ENCODE peak calls at places on chromosomes 11 and 22, in five cellular contexts. F is aorta, I is mucosa of descending colon, M is HCT116, S is pancreas. D is an unnamed sample. For H3K9me3, the result is how much of the 10 kb centered on the place peaks cover.

GRCh38 chr11:8732276-8732675 is 49.7 kb downstream of the RPL27A start:
- ATAC-seq in I (peak), M (no peak), F (peak), S (peak), D (peak)

GRCh38 chr11:44445500-44446340 is 119.7 kb upstream of the CD82 start:
- ATAC-seq in M (peak), S (no peak), I (no peak), F (no peak), D (no peak)

GRCh38 chr22:22910272-22911240 is 22.9 kb downstream of the IGLL5 start:
- ATAC-seq in I (no peak), S (no peak), F (no peak), M (no peak), D (no peak)

GRCh38 chr11:14393889-14394288 is 34.9 kb upstream of the RRAS2 start:
- ATAC-seq in I (no peak), F (no peak), S (no peak), M (no peak), D (no peak)

GRCh38 chr11:71238285-71238875 is 14.0 kb downstream of the SHANK2 start:
- ATAC-seq in I (no peak), F (no peak), M (no peak), S (no peak), D (no peak)

GRCh38 chr11:58433638-58434203 is 5.8 kb upstream of the OR5B2 start:
- ATAC-seq in I (no peak), F (no peak), M (no peak), S (no peak), D (no peak)

GRCh38 chr11:118892964-118893363 is 9.3 kb downstream of the CXCR5 start:
- ATAC-seq in F (no peak), M (no peak), I (no peak), S (no peak), D (no peak)

GRCh38 chr11:130850185-130850944 is 65.9 kb downstream of the SNX19 start:
- ATAC-seq in S (no peak), I (no peak), M (no peak), F (no peak), D (no peak)

GRCh38 chr11:68014157-68014965 is 4.2 kb downstream of the ALDH3B1 start:
- ATAC-seq in I (peak), S (no peak), M (peak), F (no peak), D (no peak)

GRCh38 chr22:29882716-29883044 is 294 bp upstream of the MTMR3 start:
- ATAC-seq in F (no peak), M (no peak), S (no peak), I (no peak), D (no peak)

GRCh38 chr22:43433451-43433850 is 21.6 kb downstream of the MPPED1 start:
- ATAC-seq in I (no peak), S (no peak), F (no peak), M (no peak), D (no peak)

GRCh38 chr22:31753005-31753633 is 700 bp upstream of the DEPDC5 start:
- ATAC-seq in S (peak), M (peak), I (no peak), F (no peak), D (no peak)

GRCh38 chr22:37383342-37383741 is 43.9 kb downstream of the ELFN2 start:
- ATAC-seq in I (no peak), S (no peak), M (no peak), F (no peak), D (no peak)

GRCh38 chr22:42303304-42304020 is 33.0 kb upstream of the TCF20 start:
- ATAC-seq in I (peak), M (peak), S (no peak), F (no peak), D (no peak)

GRCh38 chr11:95888439-95888838 is 35.5 kb downstream of the MTMR2 start:
- ATAC-seq in I (no peak), M (no peak), S (no peak), F (no peak), D (no peak)

GRCh38 chr11:111912535-111912934 is at the start of gene HSPB2:
- ATAC-seq in M (no peak), S (no peak), I (no peak), F (peak), D (no peak)

GRCh38 chr11:2259466-2259830 is 10.9 kb downstream of the ASCL2 start:
- ATAC-seq in I (no peak), F (no peak), M (no peak), S (no peak), D (no peak)

GRCh38 chr11:60879104-60879503 is 11.8 kb downstream of the ZP1 start:
- ATAC-seq in F (no peak), I (no peak), M (no peak), S (no peak), D (no peak)

GRCh38 chr22:40224702-40225101 is 47.0 kb downstream of the TNRC6B start:
- ATAC-seq in I (no peak), M (no peak), S (no peak), F (no peak), D (no peak)

GRCh38 chr11:461626-462025 is 11.5 kb downstream of the PTDSS2 start:
- ATAC-seq in S (no peak), I (no peak), M (no peak), F (no peak), D (no peak)

GRCh38 chr11:3196161-3197043 is 22.2 kb downstream of the MRGPRG start:
- ATAC-seq in M (no peak), I (no peak), S (no peak), F (no peak), D (no peak)

GRCh38 chr22:17974703-17975372 is 49.5 kb downstream of the MICAL3 start:
- ATAC-seq in F (no peak), I (no peak), M (no peak), S (no peak), D (no peak)

GRCh38 chr11:9351956-9352355 is 32.5 kb upstream of the IPO7 start:
- ATAC-seq in F (no peak), S (no peak), M (no peak), I (no peak), D (no peak)

GRCh38 chr22:22935546-22936157 is 48.0 kb downstream of the IGLL5 start:
- ATAC-seq in S (peak), M (peak), F (no peak), I (peak), D (no peak)

GRCh38 chr22:39994566-39995345 is at the start of gene FAM83F:
- ATAC-seq in F (peak), M (peak), I (peak), S (peak), D (peak)

GRCh38 chr11:32115406-32115805 is 24.5 kb downstream of the RCN1 start:
- ATAC-seq in M (no peak), I (no peak), S (no peak), F (no peak), D (no peak)

GRCh38 chr11:128289048-128289447 is 298.3 kb downstream of the ETS1 start:
- ATAC-seq in F (no peak), I (no peak), S (no peak), M (no peak), D (no peak)

GRCh38 chr11:2810401-2811205 is 75.0 kb downstream of the CDKN1C start:
- ATAC-seq in I (no peak), F (no peak), S (no peak), M (no peak), D (no peak)

GRCh38 chr11:44566952-44567875 is 1.8 kb downstream of the CD82 start:
- ATAC-seq in F (no peak), M (no peak), I (no peak), S (no peak), D (no peak)

GRCh38 chr22:41248314-41248713 is 7.6 kb upstream of the CHADL start:
- ATAC-seq in F (no peak), I (no peak), S (no peak), M (no peak), D (no peak)
- H3K9me3 ChIP-seq in F (under half), I (under half), S (under half), M (under half), D (under half)

GRCh38 chr22:47686594-47687363 is 924.3 kb downstream of the TBC1D22A start:
- ATAC-seq in M (no peak), I (no peak), F (no peak), S (no peak), D (no peak)

GRCh38 chr22:47690586-47690985 is 928.1 kb downstream of the TBC1D22A start:
- ATAC-seq in I (no peak), S (no peak), M (no peak), F (no peak), D (no peak)

GRCh38 chr22:47687364-47687655 is 924.9 kb downstream of the TBC1D22A start:
- ATAC-seq in F (no peak), S (no peak), M (no peak), I (no peak), D (no peak)

GRCh38 chr22:47690166-47690565 is 927.7 kb downstream of the TBC1D22A start:
- ATAC-seq in I (no peak), F (no peak), S (no peak), M (no peak), D (no peak)

DNA sequence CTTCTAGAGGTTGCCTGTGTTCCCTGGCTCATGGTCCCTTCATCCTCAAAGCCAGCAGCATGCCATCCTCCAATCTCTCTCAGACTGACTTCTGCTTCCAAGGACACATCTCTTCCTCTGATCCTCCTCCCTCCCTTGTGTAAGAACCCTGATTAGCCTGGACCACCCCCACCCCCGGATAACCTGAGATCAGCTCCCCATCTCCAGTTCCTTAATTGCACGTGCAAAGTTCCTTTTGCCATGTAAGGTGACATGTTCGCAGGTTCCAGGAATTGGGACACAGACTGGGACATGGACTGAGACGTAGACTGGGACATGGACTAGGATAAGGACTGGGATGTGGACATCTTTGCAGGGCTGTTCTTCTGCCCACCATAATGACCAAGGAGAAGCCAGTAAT is 925.3 kb downstream of the TBC1D22A start:
- ATAC-seq in F (no peak), S (no peak), M (no peak), I (no peak), D (no peak)
- H3K9me3 ChIP-seq in F (under half), S (under half), M (under half), I (under half), D (under half)

GRCh38 chr22:49433717-49434611 is 393.7 kb downstream of the BRD1 start:
- ATAC-seq in I (no peak), M (peak), S (no peak), F (no peak), D (no peak)
- H3K9me3 ChIP-seq in I (under half), M (under half), S (under half), F (under half), D (under half)

GRCh38 chr22:48555606-48556005 is 1272.1 kb downstream of the BRD1 start:
- ATAC-seq in S (no peak), M (no peak), I (no peak), F (no peak), D (no peak)

GRCh38 chr22:48556751-48557150 is 1270.9 kb downstream of the BRD1 start:
- ATAC-seq in F (no peak), M (no peak), I (no peak), S (no peak), D (no peak)

GRCh38 chr22:48558606-48559402 is 1268.9 kb downstream of the BRD1 start:
- ATAC-seq in I (no peak), M (no peak), F (no peak), S (no peak), D (no peak)

GRCh38 chr22:48559647-48560388 is 1267.9 kb downstream of the BRD1 start:
- ATAC-seq in F (no peak), M (no peak), I (no peak), S (no peak), D (no peak)

GRCh38 chr22:48557473-48557872 is 1270.2 kb downstream of the BRD1 start:
- ATAC-seq in M (no peak), I (no peak), F (no peak), S (no peak), D (no peak)
- H3K9me3 ChIP-seq in M (under half), I (under half), F (under half), S (under half), D (under half)

DNA sequence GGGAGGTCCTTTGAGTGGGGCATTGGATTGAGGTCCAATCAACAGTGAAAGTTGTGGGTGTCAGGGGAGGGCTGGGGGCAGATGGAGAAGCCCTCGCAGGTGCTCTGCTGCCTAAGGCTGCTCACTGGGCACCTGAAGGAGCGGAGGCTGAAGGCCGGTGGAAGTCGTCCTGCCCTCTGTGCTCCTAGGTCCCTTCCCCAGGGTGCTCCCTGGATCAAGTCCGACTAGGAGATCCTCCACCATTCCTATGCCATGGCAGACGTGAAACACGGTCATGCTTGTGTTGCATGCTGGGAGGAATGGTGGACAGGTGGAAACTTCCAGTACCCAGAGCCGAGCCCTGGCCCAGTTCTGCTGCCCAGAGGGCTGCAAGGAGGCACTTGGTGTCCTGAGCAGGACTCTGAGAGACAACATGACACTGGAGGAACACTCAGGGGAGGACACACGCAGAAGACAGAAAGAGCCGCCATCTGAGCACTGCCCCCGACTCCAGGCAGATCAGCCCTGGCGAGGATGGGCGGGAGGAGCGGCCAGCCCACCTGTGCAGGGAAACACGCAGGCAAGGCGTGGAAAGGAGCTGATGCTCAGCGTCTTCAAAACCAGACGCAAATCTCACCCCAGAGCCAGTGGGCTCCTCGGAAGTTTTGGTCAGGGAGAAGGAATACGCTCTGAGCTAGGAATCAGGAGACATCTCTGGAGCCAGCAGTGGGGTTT is 786.8 kb downstream of the BRD1 start:
- ATAC-seq in F (no peak), M (no peak), I (no peak), S (no peak), D (no peak)
- H3K9me3 ChIP-seq in F (under half), M (under half), I (under half), S (under half), D (under half)